ENCODE peak calls at places on chromosomes 6 and 20, in eight cellular contexts. V is nephron progenitor cell, I is fibroblast of pulmonary artery, D is AG09319, R is ovary, Y is AG04450, L is thyroid gland, A is testis. J is an unnamed sample.
A peak's percentile ranks its signal among the peaks of the same experiment; 100 is the strongest.

GRCh38 chr6:145075425-145075824 is 659.9 kb downstream of the EPM2A start:
- DNase-seq in R (no peak), L (no peak), A (no peak), V (no peak), Y (no peak), D (no peak), I (no peak), J (no peak)

GRCh38 chr6:140379919-140380318 is 1005.5 kb upstream of the CITED2 start:
- DNase-seq in I (no peak), L (no peak), A (no peak), R (no peak), D (peak; percentile 67), V (no peak), Y (peak; percentile 72), J (no peak)

GRCh38 chr20:41697861-41698559 is 79.8 kb upstream of the CHD6 start:
- DNase-seq in D (no peak), V (peak; percentile 12), I (peak; percentile 55), L (no peak), R (no peak), Y (no peak), A (peak; percentile 21), J (peak; percentile 36)

GRCh38 chr6:24981385-24981758 is 45.6 kb upstream of the RIPOR2 start:
- DNase-seq in I (peak; percentile 40), V (no peak), L (no peak), R (no peak), Y (no peak), A (no peak), D (no peak), J (no peak)

GRCh38 chr20:50350510-50351249 is 159.5 kb upstream of the PTPN1 start:
- DNase-seq in A (no peak), Y (no peak), D (no peak), V (no peak), L (no peak), R (no peak), I (no peak), J (peak; percentile 40)

GRCh38 chr6:84467296-84467695 is 239.9 kb upstream of the CEP162 start:
- DNase-seq in I (peak; percentile 31), V (no peak), L (no peak), R (no peak), D (no peak), Y (no peak), A (no peak), J (no peak)

GRCh38 chr6:31659649-31660223 is 842 bp downstream of the C6orf47 start:
- DNase-seq in Y (no peak), A (no peak), L (peak; percentile 9), D (no peak), R (no peak), V (no peak), I (peak; percentile 18), J (peak; percentile 44)

GRCh38 chr6:105608711-105609374 is 206.0 kb upstream of the PREP start:
- DNase-seq in A (no peak), D (peak; percentile 97), R (no peak), L (no peak), I (peak; percentile 63), V (no peak), Y (peak; percentile 93), J (no peak)

GRCh38 chr6:148565931-148566663 is 180.7 kb upstream of the UST start:
- DNase-seq in R (no peak), D (peak; percentile 59), A (no peak), L (no peak), Y (peak; percentile 75), V (no peak), I (peak; percentile 97), J (peak; percentile 24)

GRCh38 chr6:15082708-15083107 is 163.2 kb upstream of the JARID2 start:
- DNase-seq in Y (no peak), R (no peak), L (no peak), V (no peak), A (no peak), D (no peak), I (no peak), J (no peak)

GRCh38 chr6:125188594-125189203 is 35.1 kb downstream of the TPD52L1 start:
- DNase-seq in I (no peak), V (no peak), L (no peak), A (no peak), Y (no peak), R (no peak), D (no peak), J (no peak)

GRCh38 chr6:84801250-84801649 is 36.9 kb upstream of the TBX18 start:
- DNase-seq in V (no peak), R (no peak), Y (no peak), A (no peak), L (no peak), I (no peak), D (no peak), J (no peak)

GRCh38 chr6:139030539-139030938 is 2.0 kb downstream of the ABRACL start:
- DNase-seq in D (no peak), L (no peak), I (no peak), R (no peak), V (no peak), Y (no peak), A (no peak), J (peak; percentile 78)

GRCh38 chr20:4802023-4802422 is 80.3 kb downstream of the PRND start:
- DNase-seq in I (no peak), R (no peak), A (no peak), D (no peak), V (no peak), L (no peak), Y (no peak), J (no peak)

GRCh38 chr6:24827162-24827561 is 28.4 kb upstream of the ARMH2 start:
- DNase-seq in Y (no peak), I (no peak), V (no peak), A (no peak), R (no peak), D (no peak), L (peak; percentile 96), J (no peak)

GRCh38 chr20:4998160-4998651 is 3.1 kb downstream of the SLC23A2 start:
- DNase-seq in V (no peak), A (no peak), Y (no peak), R (no peak), L (no peak), I (no peak), D (no peak), J (peak; percentile 76)

GRCh38 chr6:25041676-25042598 is 106.2 kb upstream of the RIPOR2 start:
- DNase-seq in R (no peak), Y (no peak), V (no peak), D (no peak), L (no peak), A (no peak), I (no peak), J (peak; percentile 74)

GRCh38 chr20:5863040-5863811 is 87.1 kb downstream of the TRMT6 start:
- DNase-seq in R (peak; percentile 68), L (no peak), Y (no peak), I (peak; percentile 89), D (no peak), V (no peak), A (peak; percentile 23), J (no peak)

GRCh38 chr6:72788188-72788587 is 166.3 kb downstream of the KCNQ5 start:
- DNase-seq in A (no peak), R (no peak), V (no peak), I (peak; percentile 59), Y (peak; percentile 46), D (no peak), L (no peak), J (no peak)

GRCh38 chr20:31475032-31475431 is at the start of the genes DEFB124 and REM1:
- DNase-seq in R (peak; percentile 35), A (peak; percentile 28), L (peak; percentile 5), I (no peak), Y (no peak), D (no peak), V (no peak), J (no peak)

GRCh38 chr6:43097098-43097489 is 21.0 kb downstream of the PTK7 start:
- DNase-seq in A (no peak), I (no peak), V (no peak), R (no peak), L (no peak), Y (no peak), D (no peak), J (no peak)
- TF ChIP-seq CTCF in A (no peak), I (peak; percentile 9), V (no peak), R (no peak), L (no peak), Y (peak; percentile 12), D (no peak), J (no peak)

GRCh38 chr20:1209447-1210387 is 6.5 kb downstream of the C20orf202 start:
- DNase-seq in I (no peak), A (no peak), R (no peak), Y (no peak), L (no peak), D (no peak), V (no peak), J (no peak)
- TF ChIP-seq CTCF in I (peak; percentile 49), A (no peak), R (no peak), Y (peak; percentile 53), L (no peak), D (peak; percentile 23), V (peak; percentile 10), J (no peak)

GRCh38 chr20:46580613-46581012 is 30.2 kb upstream of the OCSTAMP start:
- DNase-seq in L (no peak), I (no peak), R (no peak), Y (no peak), D (no peak), A (no peak), V (no peak), J (no peak)

GRCh38 chr20:46581386-46581785 is 30.9 kb upstream of the OCSTAMP start:
- DNase-seq in L (no peak), A (no peak), D (no peak), Y (no peak), R (no peak), I (no peak), V (no peak), J (no peak)

GRCh38 chr20:46584508-46584907 is 34.1 kb upstream of the OCSTAMP start:
- DNase-seq in L (no peak), R (no peak), V (no peak), A (no peak), I (no peak), Y (no peak), D (no peak), J (no peak)

GRCh38 chr20:46583411-46584214 is 33.2 kb upstream of the OCSTAMP start:
- DNase-seq in A (no peak), D (no peak), L (no peak), I (no peak), Y (no peak), R (no peak), V (no peak), J (no peak)

GRCh38 chr20:46582648-46583047 is 32.2 kb upstream of the OCSTAMP start:
- DNase-seq in R (no peak), I (no peak), Y (no peak), D (no peak), A (no peak), L (no peak), V (no peak), J (no peak)
- TF ChIP-seq CTCF in R (no peak), I (no peak), Y (no peak), D (no peak), A (no peak), L (no peak), V (no peak), J (no peak)

DNA sequence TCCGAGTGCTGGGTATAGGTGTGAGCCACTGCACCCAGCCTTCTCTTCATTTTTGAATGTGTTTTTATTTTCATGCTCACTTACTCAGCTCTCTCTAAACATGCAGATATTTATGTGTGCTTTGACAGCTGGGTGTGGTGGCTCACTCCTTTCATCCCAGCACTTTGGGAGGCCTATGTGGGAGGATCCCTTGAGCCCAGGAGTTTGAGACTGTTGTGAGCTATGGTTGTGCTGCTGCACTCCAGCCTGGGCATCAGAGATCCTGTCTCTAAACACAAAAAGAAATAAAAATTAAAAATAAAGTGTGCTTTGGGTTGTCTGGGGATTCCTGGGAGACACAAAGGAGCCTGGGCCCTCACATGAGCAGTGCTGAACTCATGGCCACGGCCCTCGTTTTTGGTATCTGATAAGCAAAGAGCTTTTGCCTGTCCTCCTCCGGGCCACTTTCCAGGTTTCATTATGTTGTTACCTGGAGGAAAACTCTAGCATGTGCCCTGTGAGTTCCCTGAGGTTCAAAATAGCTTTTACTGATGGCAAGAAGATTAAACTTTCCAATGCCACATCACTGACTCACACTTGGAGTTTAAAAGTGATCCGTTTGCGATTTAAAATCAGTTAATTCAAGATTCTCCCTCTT is 78.5 kb downstream of the CD164 start:
- DNase-seq in V (no peak), D (no peak), I (no peak), A (no peak), L (no peak), R (no peak), Y (no peak), J (no peak)
- TF ChIP-seq CTCF in V (no peak), D (no peak), I (no peak), A (no peak), L (no peak), R (no peak), Y (no peak), J (no peak)

J was measured in GM12865.